ENCODE peak calls at places on chromosomes 2 and 18, in five cellular contexts. L, F, T, Y and G are unnamed samples.

GRCh38 chr2:156333951-156334495 is 1.5 kb upstream of the NR4A2 start:
- DNase-seq in T (no peak), F (no peak), Y (peak), L (no peak), G (no peak)

GRCh38 chr18:10499230-10499629 is 26.6 kb upstream of the NAPG start:
- DNase-seq in L (no peak), F (no peak), T (no peak), Y (no peak), G (no peak)

GRCh38 chr2:86221066-86221684 is 21.9 kb downstream of the MRPL35 start:
- DNase-seq in T (no peak), F (peak), L (peak), Y (peak), G (no peak)

GRCh38 chr2:231200805-231201474 is 2.5 kb downstream of the ARMC9 start:
- DNase-seq in T (no peak), F (peak), L (peak), Y (no peak), G (no peak)

GRCh38 chr2:173652731-173653426 is 298.2 kb downstream of the CDCA7 start:
- DNase-seq in F (peak), Y (peak), T (peak), L (peak), G (peak)

GRCh38 chr2:223041527-223042109 is 10.4 kb upstream of the KCNE4 start:
- DNase-seq in Y (no peak), T (peak), F (peak), L (peak), G (peak)

GRCh38 chr18:13726972-13727331 is 479 bp downstream of the RNMT start:
- DNase-seq in Y (peak), F (peak), T (no peak), L (peak), G (no peak)

GRCh38 chr18:47777626-47778025 is 152.8 kb downstream of the SMAD2 start:
- DNase-seq in T (no peak), F (no peak), L (no peak), Y (no peak), G (no peak)

GRCh38 chr2:161243312-161243711 is 64.9 kb upstream of the PSMD14 start:
- DNase-seq in F (no peak), T (no peak), Y (no peak), L (no peak), G (no peak)

GRCh38 chr2:30865218-30865617 is 58.0 kb upstream of the CAPN13 start:
- DNase-seq in Y (no peak), L (no peak), F (no peak), T (no peak), G (no peak)

GRCh38 chr2:38212312-38212711 is 136.4 kb upstream of the CYP1B1 start:
- DNase-seq in Y (no peak), L (no peak), F (no peak), T (no peak), G (no peak)

GRCh38 chr18:63907649-63908048 is at the start of gene SERPINB10:
- DNase-seq in F (no peak), Y (no peak), L (no peak), T (no peak), G (no peak)

GRCh38 chr2:210531050-210531449 is 25.3 kb upstream of the CPS1 start:
- DNase-seq in Y (no peak), L (no peak), T (no peak), F (no peak), G (no peak)

GRCh38 chr2:101096619-101097142 is 54.5 kb downstream of the TBC1D8 start:
- DNase-seq in F (no peak), L (no peak), T (no peak), Y (no peak), G (no peak)

GRCh38 chr18:31206787-31207381 is 44.2 kb upstream of the DSC1 start:
- DNase-seq in Y (peak), L (no peak), F (peak), T (no peak), G (no peak)

GRCh38 chr18:61825386-61825785 is 67.4 kb downstream of the RNF152 start:
- DNase-seq in T (no peak), F (no peak), L (peak), Y (no peak), G (peak)

GRCh38 chr18:10928971-10929373 is 220.4 kb downstream of the PIEZO2 start:
- DNase-seq in L (peak), F (no peak), T (peak), Y (no peak), G (peak)

GRCh38 chr18:36086186-36086585 is 18.8 kb upstream of the RPRD1A start:
- DNase-seq in Y (no peak), T (no peak), F (no peak), L (no peak), G (no peak)

GRCh38 chr2:64260817-64261216 is 116.6 kb upstream of the PELI1 start:
- DNase-seq in T (no peak), Y (no peak), L (no peak), F (no peak), G (no peak)

GRCh38 chr2:225452677-225453076 is 53.2 kb downstream of the NYAP2 start:
- DNase-seq in Y (no peak), L (no peak), F (no peak), T (no peak), G (no peak)

GRCh38 chr2:230319211-230319862 is 7.7 kb upstream of the SP140L start:
- DNase-seq in Y (no peak), T (no peak), F (no peak), L (no peak), G (no peak)

GRCh38 chr2:143284087-143284675 is 155.0 kb downstream of the ARHGAP15 start:
- DNase-seq in T (no peak), L (peak), Y (peak), F (peak), G (no peak)

GRCh38 chr2:13919981-13920382 is 712.5 kb upstream of the LRATD1 start:
- DNase-seq in L (no peak), Y (no peak), F (peak), T (no peak), G (no peak)

GRCh38 chr2:120934221-120934639 is 198.6 kb downstream of the GLI2 start:
- DNase-seq in T (no peak), Y (peak), L (no peak), F (no peak), G (no peak)

GRCh38 chr2:201807452-201807980 is 1.2 kb downstream of the CDK15 start:
- DNase-seq in T (no peak), L (peak), F (no peak), Y (no peak), G (peak)

GRCh38 chr2:7281348-7281747 is 364.1 kb downstream of the RNF144A start:
- DNase-seq in T (no peak), Y (no peak), F (no peak), L (no peak), G (no peak)

GRCh38 chr2:74834806-74835755 is 1.2 kb downstream of the HK2 start:
- DNase-seq in Y (peak), T (no peak), L (peak), F (peak), G (no peak)

GRCh38 chr2:26757873-26758789 is 6.0 kb upstream of the SLC35F6 start:
- DNase-seq in T (peak), L (peak), F (peak), Y (peak), G (peak)

GRCh38 chr2:197108758-197109157 is 182.3 kb upstream of the PGAP1 start:
- DNase-seq in L (peak), Y (no peak), T (no peak), F (peak), G (no peak)

GRCh38 chr18:54129448-54130134 is 94.9 kb downstream of the MBD2 start:
- DNase-seq in Y (no peak), T (no peak), F (no peak), L (no peak), G (no peak)

GRCh38 chr2:96146881-96147592 is 1.8 kb upstream of the DUSP2 start:
- DNase-seq in F (no peak), L (no peak), Y (no peak), T (no peak), G (no peak)

GRCh38 chr2:160415991-160416390 is 77.6 kb downstream of the RBMS1 start:
- DNase-seq in Y (no peak), L (no peak), T (no peak), F (peak), G (no peak)

GRCh38 chr2:23420840-23421476 is 36.0 kb downstream of the KLHL29 start:
- DNase-seq in L (no peak), T (no peak), F (no peak), Y (no peak), G (no peak)

GRCh38 chr2:23422089-23423061 is 37.4 kb downstream of the KLHL29 start:
- DNase-seq in L (no peak), F (no peak), T (no peak), Y (no peak), G (no peak)

GRCh38 chr2:23423873-23424680 is 39.1 kb downstream of the KLHL29 start:
- DNase-seq in L (no peak), Y (no peak), F (no peak), T (no peak), G (no peak)

GRCh38 chr2:23425338-23425871 is 40.4 kb downstream of the KLHL29 start:
- DNase-seq in L (no peak), T (no peak), F (no peak), Y (no peak), G (no peak)

GRCh38 chr2:23423062-23423872 is 38.3 kb downstream of the KLHL29 start:
- DNase-seq in F (no peak), T (no peak), Y (no peak), L (no peak), G (no peak)
- TF ChIP-seq CTCF in F (no peak), T (no peak), Y (no peak), L (no peak), G (no peak)

GRCh38 chr2:151029406-151030157 is 232.1 kb downstream of the RBM43 start:
- DNase-seq in L (peak), T (no peak), Y (no peak), F (no peak), G (peak)
- H3K4me3 ChIP-seq in L (no peak), T (no peak), Y (no peak), F (no peak), G (no peak)

GRCh38 chr2:236802862-236803261 is 233.2 kb downstream of the ACKR3 start:
- DNase-seq in F (no peak), Y (no peak), T (no peak), L (no peak), G (no peak)
- TF ChIP-seq CTCF in F (no peak), Y (no peak), T (no peak), L (no peak), G (no peak)

DNA sequence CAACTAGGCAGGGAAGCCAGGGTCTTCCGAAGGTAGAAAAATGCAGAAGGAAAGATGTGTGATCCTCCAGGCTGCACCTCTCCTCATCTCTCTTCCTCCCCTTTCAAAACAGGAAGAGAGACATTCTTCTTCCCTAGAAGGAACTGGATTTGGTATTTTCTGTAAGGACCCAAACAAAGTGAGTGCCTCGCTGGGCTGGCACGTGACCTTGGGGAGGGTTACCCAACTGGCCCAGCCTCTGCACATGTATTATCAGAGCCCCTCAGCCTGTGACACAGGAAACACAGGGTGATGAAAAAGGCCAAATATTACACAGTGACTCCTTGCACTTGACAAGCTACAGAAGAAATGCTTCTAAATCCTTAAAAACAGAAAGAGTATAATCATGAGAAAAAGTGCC is 2.3 kb downstream of the HJURP start:
- DNase-seq in T (no peak), L (peak), F (no peak), Y (no peak), G (no peak)
- H3K4me3 ChIP-seq in T (peak), L (no peak), F (peak), Y (no peak), G (peak)

GRCh38 chr2:33528551-33528950 is 52.1 kb downstream of the RASGRP3 start:
- DNase-seq in T (no peak), L (no peak), F (no peak), Y (no peak), G (no peak)

GRCh38 chr2:33526132-33526531 is 49.7 kb downstream of the RASGRP3 start:
- DNase-seq in Y (no peak), T (no peak), F (no peak), L (peak), G (peak)

GRCh38 chr2:33522571-33522970 is 46.1 kb downstream of the RASGRP3 start:
- DNase-seq in Y (no peak), L (no peak), T (no peak), F (no peak), G (no peak)

GRCh38 chr2:33521791-33522281 is 45.4 kb downstream of the RASGRP3 start:
- DNase-seq in L (peak), T (no peak), F (no peak), Y (no peak), G (peak)

GRCh38 chr2:33525666-33526065 is 49.2 kb downstream of the RASGRP3 start:
- DNase-seq in L (no peak), Y (no peak), T (no peak), F (no peak), G (no peak)
- TF ChIP-seq CTCF in L (no peak), Y (no peak), T (no peak), F (no peak), G (no peak)

GRCh38 chr18:463442-464310 is 36.8 kb downstream of the COLEC12 start:
- DNase-seq in F (no peak), T (no peak), Y (no peak), L (peak), G (no peak)
- H3K4me3 ChIP-seq in F (no peak), T (no peak), Y (no peak), L (no peak), G (no peak)

GRCh38 chr18:292271-292670 is 24.4 kb upstream of the THOC1 start:
- DNase-seq in F (no peak), Y (no peak), T (no peak), L (peak), G (no peak)
- TF ChIP-seq CTCF in F (peak), Y (peak), T (peak), L (peak), G (peak)

DNA sequence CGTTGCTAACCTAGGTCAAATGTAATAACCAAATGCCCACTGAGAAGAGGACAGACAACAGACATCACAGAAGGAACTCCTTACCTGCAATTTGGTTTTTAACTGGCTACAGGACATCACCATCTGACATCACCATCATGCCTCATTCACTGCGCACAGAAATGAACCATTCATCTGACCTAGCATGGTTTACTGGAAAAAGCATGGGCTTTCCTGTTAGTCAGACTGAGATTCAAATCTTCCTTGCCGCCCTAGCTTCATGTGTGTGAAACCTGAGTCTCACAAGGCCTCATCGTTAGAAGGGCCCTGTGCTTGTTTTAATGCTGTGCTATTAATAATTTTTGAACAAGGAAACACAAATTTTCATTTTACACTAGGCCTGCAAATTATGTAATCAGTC is 1.1 kb upstream of the HIBCH start:
- DNase-seq in F (no peak), L (no peak), Y (no peak), T (no peak), G (no peak)
- H3K4me3 ChIP-seq in F (no peak), L (no peak), Y (peak), T (no peak), G (no peak)

GRCh38 chr2:68839260-68839833 is 31.9 kb downstream of the BMP10 start:
- DNase-seq in F (peak), Y (no peak), L (peak), T (no peak), G (no peak)
- TF ChIP-seq CTCF in F (peak), Y (peak), L (peak), T (peak), G (peak)

DNA sequence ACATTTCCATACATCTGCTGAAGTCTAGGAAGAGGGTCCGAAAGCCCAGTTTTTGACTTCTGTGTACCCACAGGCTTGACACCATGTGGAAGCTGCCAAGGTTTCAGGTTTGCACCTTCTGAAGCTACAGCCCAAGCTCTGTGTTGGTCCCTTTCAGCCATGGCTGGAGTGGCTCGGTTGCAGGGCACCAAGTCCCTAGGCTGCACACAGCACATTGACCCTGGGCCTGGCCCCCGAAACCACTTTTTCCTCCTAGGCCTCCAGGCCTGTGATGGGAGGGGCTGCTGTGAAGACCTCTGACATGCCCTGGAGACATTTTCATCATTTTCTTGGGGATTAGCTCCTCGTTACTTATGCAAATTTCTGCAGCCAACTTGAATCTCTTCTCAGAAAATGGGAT is 55.7 kb downstream of the CCDC141 start:
- DNase-seq in F (no peak), L (no peak), T (no peak), Y (no peak), G (no peak)
- H3K4me3 ChIP-seq in F (no peak), L (no peak), T (no peak), Y (no peak), G (no peak)